ENCODE peak calls at places on chromosomes 5 and 9, in nine cellular contexts. A, S, K, V, T, O, F, C and L are unnamed samples.

GRCh38 chr9:133397370-133397769 is 20.4 kb downstream of the REXO4 start:
- DNase-seq in A (no peak), S (no peak), K (no peak), V (no peak), T (no peak), O (no peak), F (no peak), C (no peak), L (no peak)

GRCh38 chr9:95835398-95835797 is 40.1 kb upstream of the ERCC6L2 start:
- DNase-seq in A (no peak), S (no peak), K (no peak), V (no peak), T (no peak), O (no peak), F (no peak), C (no peak), L (no peak)

GRCh38 chr5:121915765-121916164 is 46.0 kb upstream of the SRFBP1 start:
- DNase-seq in A (no peak), S (no peak), K (no peak), V (no peak), T (no peak), O (no peak), F (no peak), C (no peak), L (no peak)

GRCh38 chr5:160628295-160629006 is 206.8 kb downstream of the PTTG1 start:
- DNase-seq in A (no peak), S (no peak), K (no peak), V (no peak), T (no peak), O (no peak), F (no peak), C (no peak), L (no peak)

GRCh38 chr5:178388381-178389030 is 155.9 kb upstream of the PHYKPL start:
- DNase-seq in A (peak; percentile 18), S (no peak), K (no peak), V (no peak), T (no peak), O (no peak), F (no peak), C (no peak), L (peak; percentile 88)

GRCh38 chr5:39100851-39101396 is 26.7 kb upstream of the RICTOR start:
- DNase-seq in A (peak; percentile 99), S (no peak), K (peak; percentile 90), V (no peak), T (no peak), O (peak; percentile 99), F (peak; percentile 65), C (no peak), L (no peak)

GRCh38 chr5:176296-176823 is 14.9 kb upstream of the LRRC14B start:
- DNase-seq in A (no peak), S (no peak), K (no peak), V (no peak), T (no peak), O (no peak), F (no peak), C (no peak), L (no peak)

GRCh38 chr5:109281136-109281690 is 128.6 kb downstream of the PJA2 start:
- DNase-seq in A (no peak), S (no peak), K (no peak), V (no peak), T (no peak), O (no peak), F (peak; percentile 51), C (no peak), L (no peak)

GRCh38 chr9:129194222-129194621 is 16.2 kb upstream of the IER5L start:
- DNase-seq in A (no peak), S (no peak), K (no peak), V (no peak), T (no peak), O (no peak), F (no peak), C (no peak), L (no peak)

GRCh38 chr9:109369285-109369684 is 48.4 kb upstream of the EPB41L4B start:
- DNase-seq in A (no peak), S (no peak), K (no peak), V (no peak), T (no peak), O (peak; percentile 19), F (peak; percentile 17), C (peak; percentile 31), L (peak; percentile 53)